ENCODE peak calls at places on chromosomes 3 and 15, in five cellular contexts. V is brain microvascular endothelial cell, G is right atrium auricular region, K is endodermal cell, J is C1 segment of cervical spinal cord. D is an unnamed sample.

GRCh38 chr15:50224606-50225005 is 40.9 kb downstream of the HDC start:
- DNase-seq in V (peak), G (no peak), K (no peak), J (no peak), D (no peak)

GRCh38 chr15:42133356-42133755 is 23.1 kb downstream of the PLA2G4F start:
- DNase-seq in V (no peak), G (peak), K (peak), J (no peak), D (no peak)

GRCh38 chr3:49794431-49794830 is 5.2 kb downstream of the CDHR4 start:
- DNase-seq in V (no peak), G (no peak), K (no peak), J (no peak), D (no peak)

GRCh38 chr3:11085078-11085840 is 69.0 kb upstream of the HRH1 start:
- DNase-seq in V (no peak), G (no peak), K (no peak), J (no peak), D (no peak)

GRCh38 chr3:37969601-37970100 is 20.9 kb upstream of the VILL start:
- DNase-seq in V (no peak), G (no peak), K (peak), J (no peak), D (no peak)

GRCh38 chr15:101578443-101578894 is 73.7 kb downstream of the TM2D3 start:
- DNase-seq in V (no peak), G (no peak), K (peak), J (peak), D (no peak)

GRCh38 chr15:31306426-31307269 is 20.0 kb upstream of the KLF13 start:
- DNase-seq in V (no peak), G (peak), K (peak), J (peak), D (peak)

GRCh38 chr15:101016581-101016980 is 97.4 kb downstream of the LRRK1 start:
- DNase-seq in V (no peak), G (peak), K (no peak), J (no peak), D (no peak)

GRCh38 chr15:40928351-40928974 is 677 bp upstream of the DLL4 start:
- DNase-seq in V (no peak), G (no peak), K (peak), J (no peak), D (no peak)

GRCh38 chr15:95698971-95699370 is 631.5 kb upstream of the NR2F2 start:
- DNase-seq in V (no peak), G (no peak), K (no peak), J (no peak), D (no peak)

GRCh38 chr3:2303567-2303966 is 204.9 kb downstream of the CNTN4 start:
- DNase-seq in V (peak), G (no peak), K (peak), J (no peak), D (no peak)

GRCh38 chr3:182036382-182036781 is 324.7 kb downstream of the SOX2 start:
- DNase-seq in V (no peak), G (no peak), K (no peak), J (no peak), D (no peak)

GRCh38 chr3:11933529-11933928 is 70.7 kb upstream of the SYN2 start:
- DNase-seq in V (no peak), G (no peak), K (no peak), J (no peak), D (no peak)

GRCh38 chr15:68177747-68178146 is 27.4 kb downstream of the CALML4 start:
- DNase-seq in V (no peak), G (no peak), K (no peak), J (no peak), D (no peak)

GRCh38 chr3:51974277-51974962 is 444 bp upstream of the ABHD14A start:
- DNase-seq in V (no peak), G (no peak), K (no peak), J (no peak), D (no peak)

GRCh38 chr3:177934001-177934891 is 602.0 kb upstream of the KCNMB2 start:
- DNase-seq in V (peak), G (no peak), K (peak), J (no peak), D (no peak)

GRCh38 chr3:194255252-194256039 is 95.7 kb downstream of the CPN2 start:
- DNase-seq in V (no peak), G (peak), K (peak), J (peak), D (no peak)

GRCh38 chr15:93189562-93189961 is 100.6 kb upstream of the RGMA start:
- DNase-seq in V (no peak), G (no peak), K (peak), J (no peak), D (no peak)

GRCh38 chr3:111143-112069 is 85.2 kb upstream of the CHL1 start:
- DNase-seq in V (no peak), G (no peak), K (no peak), J (no peak), D (no peak)

GRCh38 chr3:119388577-119388976 is 74.8 kb downstream of the TMEM39A start:
- DNase-seq in V (no peak), G (no peak), K (no peak), J (no peak), D (no peak)

GRCh38 chr15:69723404-69724097 is 270.9 kb downstream of the RPLP1 start:
- DNase-seq in V (no peak), G (no peak), K (peak), J (no peak), D (no peak)

GRCh38 chr3:164018500-164018899 is 1059.8 kb downstream of the SI start:
- DNase-seq in V (no peak), G (no peak), K (peak), J (no peak), D (no peak)

GRCh38 chr3:123392871-123393620 is 55.8 kb downstream of the ADCY5 start:
- DNase-seq in V (no peak), G (no peak), K (no peak), J (no peak), D (no peak)

GRCh38 chr3:14539384-14540208 is 546 bp downstream of the GRIP2 start:
- DNase-seq in V (no peak), G (no peak), K (no peak), J (no peak), D (no peak)

GRCh38 chr15:40283615-40284306 is 897 bp upstream of the ANKRD63 start:
- DNase-seq in V (no peak), G (no peak), K (no peak), J (no peak), D (no peak)

GRCh38 chr15:41773332-41773728 is 954 bp upstream of the MAPKBP1 start:
- DNase-seq in V (no peak), G (no peak), K (no peak), J (no peak), D (no peak)

GRCh38 chr3:44962606-44963393 is 13.2 kb downstream of the ZDHHC3 start:
- DNase-seq in V (no peak), G (no peak), K (no peak), J (no peak), D (no peak)

GRCh38 chr3:124084398-124084881 is 92.5 kb upstream of the ROPN1 start:
- DNase-seq in V (no peak), G (no peak), K (no peak), J (no peak), D (no peak)